ENCODE peak calls at places on chromosomes 16 and 17, in nine cellular contexts. I is GM23338; U is endothelial cell of umbilical vein; Z is WTC11; T is sciatic nerve; A is activated effector memory CD4-positive, alpha-beta T cell treated with anti-CD3 and anti-CD28 coated beads, Interleukin-2, amount 50 U/mL, for 16 hours; J is fibroblast of the aortic adventitia; G is astrocyte of the spinal cord; C is neural progenitor cell. Q is an unnamed sample.

GRCh38 chr16:46857261-46857962 is 26.4 kb upstream of the C16orf87 start:
- DNase-seq in I (peak; percentile 59), U (peak; percentile 39), Z (no peak), T (no peak), A (no peak), J (peak; percentile 61), G (peak; percentile 66), C (peak; percentile 8), Q (no peak)

GRCh38 chr17:6297960-6298359 is 137.0 kb downstream of the AIPL1 start:
- DNase-seq in I (no peak), U (no peak), Z (no peak), T (no peak), A (no peak), J (no peak), G (no peak), C (no peak), Q (no peak)

GRCh38 chr16:89357055-89357454 is 133.3 kb downstream of the ANKRD11 start:
- DNase-seq in I (peak; percentile 65), U (no peak), Z (no peak), T (no peak), A (peak; percentile 87), J (no peak), G (no peak), C (no peak), Q (no peak)

GRCh38 chr16:24988137-24988535 is 27.0 kb downstream of the ARHGAP17 start:
- DNase-seq in I (no peak), U (no peak), Z (no peak), T (no peak), A (no peak), J (peak; percentile 65), G (no peak), C (no peak), Q (no peak)

GRCh38 chr17:75365009-75365930 is 40.2 kb downstream of the GRB2 start:
- DNase-seq in I (no peak), U (no peak), Z (no peak), T (no peak), A (no peak), J (no peak), G (no peak), C (peak; percentile 21), Q (no peak)

GRCh38 chr17:63291243-63291642 is 154.9 kb downstream of the CYB561 start:
- DNase-seq in I (no peak), U (no peak), Z (no peak), T (no peak), A (no peak), J (no peak), G (no peak), C (no peak), Q (no peak)

GRCh38 chr17:17041571-17042380 is 481 bp upstream of the MPRIP start:
- DNase-seq in I (peak; percentile 99), U (peak; percentile 96), Z (peak; percentile 99), T (peak; percentile 98), A (peak; percentile 99), J (peak; percentile 96), G (peak; percentile 98), C (peak; percentile 99), Q (peak; percentile 94)

GRCh38 chr16:525520-526180 is 1.9 kb upstream of the CAPN15 start:
- DNase-seq in I (no peak), U (peak; percentile 71), Z (no peak), T (no peak), A (peak; percentile 88), J (peak; percentile 77), G (peak; percentile 83), C (no peak), Q (no peak)

GRCh38 chr17:51764387-51764971 is 394.0 kb downstream of the CA10 start:
- DNase-seq in I (peak; percentile 87), U (peak; percentile 36), Z (peak; percentile 56), T (no peak), A (peak; percentile 74), J (peak; percentile 64), G (peak; percentile 46), C (peak; percentile 84), Q (no peak)

GRCh38 chr17:65434251-65434650 is 127.2 kb downstream of the AXIN2 start:
- DNase-seq in I (no peak), U (no peak), Z (no peak), T (no peak), A (no peak), J (no peak), G (no peak), C (no peak), Q (no peak)